ENCODE peak calls at places on chromosome 9, in seven cellular contexts. L is ovary; X is IMR-90; Q is heart left ventricle; J is CD4-positive, CD25-positive, alpha-beta regulatory T cell; G is BE2C; M is GM23248. E is an unnamed sample.

GRCh38 chr9:37677435-37677834 is 26.7 kb downstream of the FRMPD1 start:
- DNase-seq in L (no peak), X (no peak), Q (no peak), J (no peak), G (no peak), M (no peak), E (no peak)

GRCh38 chr9:38107811-38108304 is 38.8 kb upstream of the SHB start:
- DNase-seq in L (no peak), X (no peak), Q (no peak), J (no peak), G (no peak), M (no peak), E (no peak)

GRCh38 chr9:4638968-4639367 is 23.1 kb upstream of the PLPP6 start:
- DNase-seq in L (no peak), X (no peak), Q (no peak), J (no peak), G (no peak), M (no peak), E (no peak)

GRCh38 chr9:79694676-79695400 is 123.1 kb downstream of the TLE4 start:
- DNase-seq in L (no peak), X (peak; percentile 92), Q (no peak), J (no peak), G (no peak), M (peak; percentile 78), E (peak; percentile 71)

GRCh38 chr9:35649431-35650340 is 1.0 kb downstream of the SIT1 start:
- DNase-seq in L (peak; percentile 37), X (no peak), Q (no peak), J (peak; percentile 75), G (no peak), M (peak; percentile 82), E (no peak)

GRCh38 chr9:93295456-93296076 is 111.6 kb downstream of the WNK2 start:
- DNase-seq in L (no peak), X (no peak), Q (no peak), J (peak; percentile 55), G (no peak), M (no peak), E (peak; percentile 2)

GRCh38 chr9:18060304-18060934 is 413.5 kb upstream of the ADAMTSL1 start:
- DNase-seq in L (no peak), X (no peak), Q (no peak), J (no peak), G (no peak), M (no peak), E (peak; percentile 10)

GRCh38 chr9:8188720-8189407 is 389.3 kb upstream of the DMAC1 start:
- DNase-seq in L (no peak), X (no peak), Q (no peak), J (no peak), G (peak; percentile 82), M (no peak), E (no peak)

GRCh38 chr9:1698991-1699390 is 316.2 kb upstream of the SMARCA2 start:
- DNase-seq in L (no peak), X (no peak), Q (no peak), J (no peak), G (no peak), M (no peak), E (no peak)

GRCh38 chr9:89225587-89225986 is 47.0 kb upstream of the SHC3 start:
- DNase-seq in L (no peak), X (peak; percentile 78), Q (no peak), J (no peak), G (no peak), M (peak; percentile 36), E (no peak)

GRCh38 chr9:99226054-99226453 is 4.0 kb downstream of the SEC61B start:
- DNase-seq in L (no peak), X (no peak), Q (no peak), J (no peak), G (no peak), M (no peak), E (no peak)

GRCh38 chr9:127977877-127978647 is 2.7 kb downstream of the EEIG1 start:
- DNase-seq in L (peak; percentile 68), X (peak; percentile 80), Q (peak; percentile 81), J (no peak), G (peak; percentile 20), M (peak; percentile 94), E (peak; percentile 86)

GRCh38 chr9:133703571-133704399 is 34.4 kb downstream of the SARDH start:
- DNase-seq in L (no peak), X (no peak), Q (peak; percentile 13), J (no peak), G (peak; percentile 54), M (no peak), E (peak; percentile 4)

GRCh38 chr9:97779608-97780007 is 73.4 kb upstream of the FOXE1 start:
- DNase-seq in L (no peak), X (no peak), Q (no peak), J (no peak), G (no peak), M (no peak), E (no peak)

DNA sequence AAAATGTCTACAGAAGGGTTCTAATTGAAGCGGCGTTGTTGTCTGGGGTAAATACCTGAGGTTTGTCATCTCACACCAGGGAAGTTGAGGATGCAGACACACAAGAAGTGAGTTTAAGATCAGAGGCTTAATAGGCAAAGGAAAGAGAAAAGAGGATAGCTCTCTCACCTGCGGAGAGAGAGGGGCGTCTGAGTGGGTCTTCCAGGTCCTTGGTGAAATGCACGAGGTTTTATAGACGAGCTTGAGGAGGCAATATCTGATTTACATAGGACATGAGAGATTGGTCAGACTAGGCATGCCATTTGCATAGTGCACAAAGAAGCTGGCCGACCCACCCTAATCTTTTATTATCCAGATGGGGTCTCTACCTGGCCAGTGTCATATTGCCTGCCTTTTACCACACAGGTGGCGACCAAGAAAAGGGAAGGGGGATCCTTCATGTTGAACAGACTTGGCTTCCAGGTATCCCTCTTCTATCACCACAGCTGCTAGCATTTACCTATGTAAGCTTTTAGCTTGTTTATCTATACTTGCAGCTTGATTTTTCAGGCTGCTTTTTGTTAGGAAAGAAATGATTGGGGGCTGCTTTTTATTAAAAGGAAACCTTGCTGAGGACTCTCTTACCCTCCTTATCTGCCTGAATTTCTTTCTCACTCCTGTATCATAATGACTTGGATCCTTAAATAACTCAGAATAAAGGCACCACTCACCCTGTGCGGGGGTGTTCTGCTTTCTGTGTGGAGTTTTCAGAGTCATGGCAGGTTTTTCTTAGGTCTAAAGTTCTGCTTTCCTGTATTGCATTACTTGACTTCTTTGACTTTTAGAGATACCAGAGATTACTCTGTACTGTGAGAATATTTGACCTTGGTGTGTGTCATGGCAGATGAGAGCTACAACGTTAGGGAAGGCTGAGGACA is 9.4 kb upstream of the GLT6D1 start:
- DNase-seq in L (no peak), X (no peak), Q (no peak), J (no peak), G (no peak), M (no peak), E (no peak)
- H3K4me3 ChIP-seq in L (no peak overlapping the region), X (no peak overlapping the region), Q (no peak overlapping the region), J (no peak overlapping the region), G (no peak overlapping the region), M (no peak overlapping the region), E (no peak overlapping the region)

GRCh38 chr9:115759411-115759810 is 394.2 kb upstream of the PAPPA start:
- DNase-seq in L (no peak), X (no peak), Q (no peak), J (no peak), G (no peak), M (no peak), E (no peak)
- H3K4me1 ChIP-seq in L (no peaks in the 10 kb centered on the region), X (no peaks in the 10 kb centered on the region), Q (no peaks in the 10 kb centered on the region), J (no peaks in the 10 kb centered on the region), G (no peaks in the 10 kb centered on the region), M (no peaks in the 10 kb centered on the region), E (peaks cover 16% of the 10 kb centered on the region)

DNA sequence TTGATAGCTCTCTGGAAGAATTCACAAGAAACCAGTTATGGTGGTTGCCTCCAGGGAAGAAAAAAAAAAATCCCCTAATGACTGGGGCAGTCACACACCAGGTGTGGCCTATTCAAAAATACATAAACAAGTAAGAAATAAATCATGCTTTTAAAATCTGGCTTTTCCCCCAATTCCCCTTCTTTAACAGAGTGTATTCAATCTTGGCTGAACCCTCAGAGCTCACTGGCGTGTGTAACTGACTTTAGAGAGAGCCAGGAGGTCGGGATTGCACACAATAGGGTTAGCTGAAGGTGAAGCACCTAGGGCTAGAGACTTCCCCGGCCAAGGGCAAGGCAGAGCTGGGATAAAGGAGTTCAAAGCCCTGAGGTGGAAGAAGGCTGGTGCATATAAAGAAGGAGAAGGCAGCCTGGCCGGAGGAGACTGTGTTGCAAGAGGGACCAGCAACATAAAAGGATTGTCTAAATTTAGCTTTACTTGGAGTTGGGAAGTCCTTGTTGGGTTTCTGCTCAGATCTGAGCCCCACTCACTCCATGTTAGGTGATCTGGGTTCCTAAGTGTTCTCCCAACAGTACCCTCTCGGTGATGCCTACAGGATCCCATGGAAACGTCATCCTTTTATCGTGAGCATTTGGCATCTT is 19.7 kb downstream of the FNBP1 start:
- DNase-seq in L (no peak), X (no peak), Q (no peak), J (no peak), G (no peak), M (no peak), E (no peak)
- H3K4me3 ChIP-seq in L (no peak overlapping the region), X (no peak overlapping the region), Q (no peak overlapping the region), J (peak overlapping the region; percentile 66), G (no peak overlapping the region), M (no peak overlapping the region), E (no peak overlapping the region)

GRCh38 chr9:132351404-132352050 is 3.3 kb downstream of the SETX start:
- DNase-seq in L (no peak), X (no peak), Q (no peak), J (peak; percentile 43), G (no peak), M (peak; percentile 34), E (no peak)
- H3K4me1 ChIP-seq in L (peaks cover 7% of the 10 kb centered on the region), X (peaks cover 7% of the 10 kb centered on the region), Q (peaks cover 21% of the 10 kb centered on the region), J (peaks cover 51% of the 10 kb centered on the region), G (peaks cover 4% of the 10 kb centered on the region), M (peaks cover 41% of the 10 kb centered on the region), E (no peaks in the 10 kb centered on the region)

DNA sequence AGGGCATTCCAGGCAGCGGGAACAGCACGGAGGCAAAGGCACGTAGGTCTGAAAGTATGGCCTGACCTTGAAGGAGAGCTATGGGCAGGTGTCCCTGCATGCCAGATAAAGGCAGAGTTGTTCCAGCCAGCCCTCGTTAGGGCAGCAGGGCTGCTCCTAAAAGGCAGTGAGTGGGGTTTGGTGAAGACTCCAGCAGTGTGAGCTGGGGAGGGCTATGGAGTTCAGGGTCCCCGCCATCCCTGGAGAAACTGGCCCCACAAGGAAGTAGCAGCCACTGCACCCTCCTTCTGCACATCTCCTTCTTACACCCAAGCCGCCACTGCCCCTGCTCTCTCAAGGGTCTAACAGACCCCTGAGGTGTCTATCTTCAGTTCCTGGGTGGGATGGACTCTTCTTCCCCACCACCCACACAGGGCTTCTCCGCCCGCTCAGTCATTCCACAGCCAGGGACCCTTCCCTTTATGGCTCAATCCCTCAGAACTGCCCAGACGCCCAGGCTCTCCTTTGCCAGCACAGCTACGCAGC is 1.4 kb downstream of the AKNA start:
- DNase-seq in L (peak; percentile 36), X (no peak), Q (no peak), J (no peak), G (no peak), M (peak; percentile 23), E (no peak)
- H3K4me3 ChIP-seq in L (peak overlapping the region; percentile 62), X (peak overlapping the region; percentile 51), Q (peak overlapping the region; percentile 59), J (peak overlapping the region; percentile 98), G (no peak overlapping the region), M (peak overlapping the region; percentile 85), E (no peak overlapping the region)

E was measured in SJCRH30.